ENCODE peak calls at places on chromosomes 2 and 18, in four cellular contexts. U is fibroblast of the aortic adventitia, A is lung, R is fibroblast of pulmonary artery. Q is an unnamed sample.
A peak's percentile ranks its signal among the peaks of the same experiment; 100 is the strongest.

GRCh38 chr2:230875347-230876315 is 10.9 kb downstream of the ITM2C start:
- DNase-seq in U (no peak), A (no peak), R (no peak), Q (no peak)

GRCh38 chr2:209331291-209331844 is 92.5 kb upstream of the MAP2 start:
- DNase-seq in U (peak; percentile 77), A (no peak), R (peak; percentile 68), Q (no peak)

GRCh38 chr2:119440501-119440870 is 8.8 kb downstream of the TMEM37 start:
- DNase-seq in U (no peak), A (no peak), R (no peak), Q (no peak)

GRCh38 chr18:26574958-26575864 is 26.9 kb upstream of the KCTD1 start:
- DNase-seq in U (peak; percentile 73), A (peak; percentile 55), R (peak; percentile 52), Q (peak; percentile 33)

GRCh38 chr2:197212344-197213262 is 98.0 kb downstream of the ANKRD44 start:
- DNase-seq in U (peak; percentile 43), A (no peak), R (peak; percentile 23), Q (peak; percentile 16)

GRCh38 chr18:70781860-70782453 is 493.1 kb downstream of the SOCS6 start:
- DNase-seq in U (peak; percentile 60), A (peak; percentile 57), R (peak; percentile 60), Q (peak; percentile 21)

GRCh38 chr18:77062518-77063003 is 70.0 kb downstream of the MBP start:
- DNase-seq in U (peak; percentile 62), A (no peak), R (peak; percentile 96), Q (peak; percentile 35)

GRCh38 chr2:195815083-195815482 is 158.1 kb downstream of the SLC39A10 start:
- DNase-seq in U (no peak), A (no peak), R (no peak), Q (no peak)

GRCh38 chr2:130964931-130965330 is 128.2 kb downstream of the ARHGEF4 start:
- DNase-seq in U (no peak), A (no peak), R (no peak), Q (no peak)

GRCh38 chr2:39772086-39772811 is 6.8 kb downstream of the THUMPD2 start:
- DNase-seq in U (peak; percentile 51), A (no peak), R (peak; percentile 59), Q (no peak)

GRCh38 chr2:46978696-46979095 is 63.1 kb upstream of the MCFD2 start:
- DNase-seq in U (no peak), A (no peak), R (no peak), Q (no peak)

GRCh38 chr18:46942646-46943045 is 25.2 kb downstream of the KATNAL2 start:
- DNase-seq in U (no peak), A (no peak), R (no peak), Q (no peak)

DNA sequence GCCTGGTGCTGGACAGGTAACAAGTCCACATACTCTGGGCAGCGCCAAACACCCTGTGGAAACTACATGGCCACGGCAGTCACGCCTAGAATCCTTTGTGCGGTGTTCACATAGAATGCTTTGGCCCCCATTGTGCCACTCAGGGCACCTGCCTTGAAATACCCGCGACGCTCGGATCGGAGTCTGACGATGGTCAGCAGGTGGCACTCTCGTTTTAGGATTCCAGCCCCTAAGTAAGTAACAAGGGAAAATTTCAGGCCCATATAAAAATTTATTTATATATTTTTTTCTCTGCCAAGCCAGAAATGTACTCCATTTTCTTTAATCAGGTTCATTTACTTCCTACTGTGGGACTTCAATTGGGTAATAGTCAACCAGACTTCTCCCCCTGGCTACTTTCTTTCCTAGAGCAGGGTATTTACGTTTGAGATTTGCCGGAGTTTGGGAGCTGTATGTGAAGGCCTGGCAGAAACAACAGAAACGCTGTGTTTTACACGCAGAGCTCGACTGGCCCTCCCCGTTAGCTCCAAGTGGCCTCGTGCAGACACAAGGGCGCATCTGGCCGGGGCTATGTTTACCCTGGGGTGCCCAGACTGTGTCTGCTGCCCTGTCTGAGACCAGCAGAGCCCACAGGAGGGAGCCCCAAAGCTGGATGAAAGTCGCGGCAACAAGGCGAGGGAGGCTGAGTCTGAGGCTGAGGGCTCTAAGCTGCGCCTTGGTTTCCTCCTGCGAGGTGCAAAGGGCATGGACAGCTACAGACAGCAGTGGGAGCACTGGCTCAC is 41.6 kb downstream of the LRRC30 start:
- DNase-seq in U (peak; percentile 65), A (peak; percentile 70), R (peak; percentile 88), Q (peak; percentile 52)
- H3K4me3 ChIP-seq in U (no peak overlapping the region), A (no peak overlapping the region), R (no peak overlapping the region), Q (no peak overlapping the region)

DNA sequence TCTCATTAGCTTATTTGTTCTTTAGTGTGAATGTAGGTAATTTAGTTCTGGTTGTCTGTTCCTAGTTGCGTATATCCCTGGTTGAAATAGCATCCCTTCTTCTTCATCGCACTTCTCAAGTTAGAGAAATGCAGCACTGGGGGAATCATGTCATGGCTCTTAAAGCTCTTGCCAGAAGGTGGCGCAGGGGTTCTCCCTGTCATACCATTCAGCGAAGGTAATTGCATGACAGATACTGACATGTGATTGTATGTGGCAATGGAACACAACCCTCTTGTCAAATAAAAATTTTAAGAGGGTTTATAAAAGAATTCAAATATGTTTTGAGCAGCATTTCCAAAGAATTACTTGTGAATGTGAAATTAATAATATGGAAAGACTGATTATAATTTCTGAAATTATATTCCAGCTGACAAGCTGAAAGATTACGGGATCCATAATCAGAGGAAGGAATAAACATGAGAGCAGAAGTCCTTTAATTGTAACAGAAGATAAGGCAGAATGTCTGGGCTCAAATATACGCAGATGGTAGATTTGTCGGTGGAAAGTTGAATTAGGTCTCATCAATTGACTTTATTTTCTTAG is 411.7 kb downstream of the DSEL start:
- DNase-seq in U (peak; percentile 70), A (peak; percentile 55), R (peak; percentile 82), Q (peak; percentile 63)
- H3K4me3 ChIP-seq in U (no peak overlapping the region), A (no peak overlapping the region), R (no peak overlapping the region), Q (no peak overlapping the region)

DNA sequence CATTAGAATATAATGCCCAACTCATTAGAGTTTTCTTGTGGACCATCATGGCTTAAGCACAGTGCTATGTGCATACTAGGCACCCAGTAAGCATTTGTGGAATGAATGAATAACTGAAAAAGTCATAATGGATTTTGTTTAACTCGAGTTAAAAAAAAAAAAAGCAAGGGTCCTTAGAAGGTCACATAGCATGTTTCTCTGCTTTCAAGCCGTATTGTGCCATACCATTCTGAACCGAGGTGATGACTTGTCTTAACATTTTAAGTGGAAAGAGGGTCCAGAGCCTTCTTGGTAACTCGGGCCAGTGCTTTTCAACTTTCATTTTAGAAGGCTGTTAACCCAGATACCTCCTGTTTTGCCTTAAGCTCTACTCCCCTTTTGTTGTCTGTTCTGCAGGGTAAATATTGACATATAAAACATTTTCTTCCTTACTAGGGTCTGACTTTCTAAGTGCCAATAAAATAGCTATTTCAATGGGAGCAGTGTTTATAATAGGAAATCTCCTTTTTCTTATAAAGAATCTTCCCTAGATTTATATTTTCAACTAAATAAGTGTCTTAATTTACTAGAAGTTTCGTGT is 787 bp upstream of the ADGRF3 start:
- DNase-seq in U (peak; percentile 20), A (no peak), R (no peak), Q (no peak)
- H3K4me3 ChIP-seq in U (peak overlapping the region; percentile 90), A (no peak overlapping the region), R (peak overlapping the region; percentile 95), Q (peak overlapping the region; percentile 69)

GRCh38 chr2:214542866-214543265 is 132.0 kb downstream of the VWC2L start:
- DNase-seq in U (no peak), A (no peak), R (no peak), Q (no peak)
- H3K4me3 ChIP-seq in U (no peak overlapping the region), A (no peak overlapping the region), R (no peak overlapping the region), Q (no peak overlapping the region)

GRCh38 chr2:206798009-206798408 is 32.6 kb downstream of the FASTKD2 start:
- DNase-seq in U (no peak), A (no peak), R (peak; percentile 36), Q (no peak)

GRCh38 chr2:206799083-206799482 is 33.7 kb downstream of the FASTKD2 start:
- DNase-seq in U (peak; percentile 42), A (no peak), R (peak; percentile 34), Q (no peak)

GRCh38 chr2:206801417-206801772 is 36.0 kb downstream of the FASTKD2 start:
- DNase-seq in U (no peak), A (no peak), R (no peak), Q (no peak)

GRCh38 chr2:206802654-206803514 is 37.5 kb downstream of the FASTKD2 start:
- DNase-seq in U (no peak), A (no peak), R (no peak), Q (no peak)

GRCh38 chr2:206800501-206801416 is 35.4 kb downstream of the FASTKD2 start:
- DNase-seq in U (peak; percentile 90), A (peak; percentile 72), R (peak; percentile 84), Q (peak; percentile 85)
- H3K4me3 ChIP-seq in U (no peak overlapping the region), A (no peak overlapping the region), R (no peak overlapping the region), Q (no peak overlapping the region)

GRCh38 chr2:221570321-221571107 is 1.6 kb downstream of the EPHA4 start:
- DNase-seq in U (peak; percentile 8), A (no peak), R (peak; percentile 28), Q (no peak)

GRCh38 chr2:221571391-221572179 is 519 bp downstream of the EPHA4 start:
- DNase-seq in U (peak; percentile 46), A (no peak), R (peak; percentile 38), Q (no peak)

GRCh38 chr2:221572180-221572820 is at the start of gene EPHA4:
- DNase-seq in U (peak; percentile 82), A (peak; percentile 81), R (peak; percentile 87), Q (peak; percentile 72)

GRCh38 chr2:221569342-221570278 is 2.5 kb downstream of the EPHA4 start:
- DNase-seq in U (no peak), A (no peak), R (no peak), Q (no peak)

DNA sequence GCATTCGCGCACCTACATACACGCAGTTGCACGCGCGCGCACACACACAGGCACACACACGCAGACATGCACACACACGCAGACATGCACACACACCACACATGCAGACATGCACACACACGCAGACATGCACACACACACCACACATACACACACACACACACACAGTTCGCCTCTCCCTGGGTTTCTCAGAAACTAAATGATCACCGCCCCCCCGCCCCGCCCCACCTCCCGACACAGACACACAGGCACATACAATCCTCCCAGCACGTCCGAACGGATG is 1.1 kb downstream of the EPHA4 start:
- DNase-seq in U (peak; percentile 20), A (no peak), R (peak; percentile 11), Q (no peak)
- H3K4me3 ChIP-seq in U (peak overlapping the region; percentile 89), A (peak overlapping the region; percentile 72), R (peak overlapping the region; percentile 65), Q (peak overlapping the region; percentile 47)

DNA sequence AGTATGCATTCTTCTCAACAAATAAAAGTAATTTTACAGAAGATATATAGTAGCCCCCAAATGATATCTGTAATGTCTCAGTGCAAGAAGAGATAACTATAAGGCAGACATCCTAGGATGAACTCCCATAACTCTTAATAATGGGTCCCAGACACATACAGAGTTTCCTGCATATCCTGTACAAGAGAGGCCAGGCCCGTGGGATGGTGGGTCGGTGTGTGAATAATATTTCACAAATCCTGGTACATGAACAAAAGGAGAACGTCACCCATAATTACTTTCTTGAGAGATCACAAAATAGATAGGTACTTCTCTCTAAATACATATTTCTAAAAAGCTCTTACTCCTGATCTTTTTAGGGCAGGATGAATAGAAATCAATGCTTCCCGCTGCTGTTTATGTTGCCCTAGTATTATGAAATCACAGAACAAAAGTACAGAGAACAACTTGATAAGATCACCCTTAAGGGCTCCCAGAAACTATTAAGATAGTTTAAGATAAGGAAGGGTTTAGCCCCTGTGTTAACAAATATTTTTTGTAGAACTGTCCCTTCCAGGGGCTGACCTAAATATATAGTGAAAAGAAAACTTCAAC is 5.4 kb downstream of the IRS1 start:
- DNase-seq in U (peak; percentile 53), A (no peak), R (peak; percentile 43), Q (no peak)
- H3K4me3 ChIP-seq in U (peak overlapping the region; percentile 82), A (no peak overlapping the region), R (peak overlapping the region; percentile 65), Q (no peak overlapping the region)

DNA sequence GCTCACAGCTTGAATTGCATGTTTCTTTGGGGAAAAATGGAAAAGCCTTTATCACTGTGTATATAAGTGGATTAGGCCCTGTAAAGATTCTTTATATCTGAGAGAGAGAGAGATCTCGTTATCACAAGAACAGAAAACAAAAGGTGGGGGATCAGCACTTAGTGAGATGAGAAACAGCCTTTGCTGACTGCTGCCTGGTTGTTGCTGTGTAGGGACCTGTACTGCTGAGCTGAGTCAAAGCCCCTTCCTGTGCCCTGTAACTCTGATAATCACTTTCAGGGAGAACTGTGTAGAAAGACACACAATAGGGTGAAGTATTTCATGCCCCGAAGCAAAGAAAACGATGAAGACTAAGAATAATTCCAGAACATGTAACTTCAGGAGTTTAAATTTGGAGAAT is 30.6 kb upstream of the FAM237A start:
- DNase-seq in U (no peak), A (no peak), R (no peak), Q (no peak)
- H3K4me3 ChIP-seq in U (no peak overlapping the region), A (no peak overlapping the region), R (no peak overlapping the region), Q (no peak overlapping the region)

Q was measured in small intestine.